ENCODE peak calls at places on chromosomes 16 and 17, in eight cellular contexts. S, R, I, E, Z, O, P and N are unnamed samples.

GRCh38 chr16:48054881-48055601 is 100.8 kb downstream of the ABCC12 start:
- DNase-seq in S (no peak), R (peak; percentile 28), I (no peak), E (no peak), Z (peak; percentile 67), O (peak; percentile 20), P (peak; percentile 16), N (no peak)

GRCh38 chr16:59126486-59126885 is 392.4 kb upstream of the GOT2 start:
- DNase-seq in S (no peak), R (no peak), I (no peak), E (no peak), Z (no peak), O (no peak), P (no peak), N (no peak)

GRCh38 chr17:70855401-70856054 is 686.2 kb downstream of the KCNJ2 start:
- DNase-seq in S (no peak), R (no peak), I (no peak), E (no peak), Z (peak; percentile 87), O (no peak), P (no peak), N (no peak)

GRCh38 chr16:83723244-83723643 is 84.5 kb upstream of the HSBP1 start:
- DNase-seq in S (no peak), R (no peak), I (no peak), E (no peak), Z (no peak), O (no peak), P (no peak), N (no peak)

GRCh38 chr17:8951210-8951609 is 14.3 kb downstream of the PIK3R5 start:
- DNase-seq in S (no peak), R (no peak), I (no peak), E (no peak), Z (no peak), O (no peak), P (no peak), N (no peak)

GRCh38 chr16:4693956-4694663 is 748 bp downstream of the NUDT16L1 start:
- DNase-seq in S (peak; percentile 81), R (peak; percentile 60), I (peak; percentile 90), E (peak; percentile 61), Z (peak; percentile 21), O (peak; percentile 65), P (peak; percentile 57), N (peak; percentile 75)

GRCh38 chr17:4696432-4696796 is 7.5 kb downstream of the PELP1 start:
- DNase-seq in S (peak; percentile 8), R (no peak), I (no peak), E (no peak), Z (no peak), O (no peak), P (no peak), N (no peak)

GRCh38 chr16:49049191-49049590 is 232.4 kb downstream of the CBLN1 start:
- DNase-seq in S (no peak), R (no peak), I (no peak), E (no peak), Z (no peak), O (no peak), P (no peak), N (no peak)

GRCh38 chr17:81392909-81393654 is 2.2 kb upstream of the BAHCC1 start:
- DNase-seq in S (no peak), R (no peak), I (no peak), E (no peak), Z (peak; percentile 26), O (no peak), P (peak; percentile 44), N (no peak)

GRCh38 chr16:14186007-14186953 is 115.2 kb downstream of the MRTFB start:
- DNase-seq in S (no peak), R (no peak), I (no peak), E (no peak), Z (peak; percentile 46), O (no peak), P (peak; percentile 24), N (no peak)

GRCh38 chr17:34894971-34895370 is 66.3 kb downstream of the CCT6B start:
- DNase-seq in S (no peak), R (no peak), I (no peak), E (no peak), Z (no peak), O (no peak), P (no peak), N (no peak)

GRCh38 chr17:34895388-34895787 is 65.9 kb downstream of the CCT6B start:
- DNase-seq in S (no peak), R (no peak), I (no peak), E (no peak), Z (no peak), O (no peak), P (no peak), N (no peak)

GRCh38 chr17:34892864-34893263 is 68.4 kb downstream of the CCT6B start:
- DNase-seq in S (no peak), R (no peak), I (no peak), E (no peak), Z (peak; percentile 9), O (no peak), P (no peak), N (no peak)
- TF ChIP-seq CTCF in S (no peak), R (no peak), I (no peak), E (peak; percentile 38), Z (peak; percentile 54), O (no peak), P (peak; percentile 5), N (no peak)

GRCh38 chr17:37047631-37048104 is 98.9 kb downstream of the AATF start:
- DNase-seq in S (peak; percentile 82), R (peak; percentile 77), I (peak; percentile 91), E (no peak), Z (peak; percentile 84), O (peak; percentile 64), P (peak; percentile 75), N (peak; percentile 26)

GRCh38 chr17:37051839-37052238 is 103.1 kb downstream of the AATF start:
- DNase-seq in S (no peak), R (peak; percentile 31), I (no peak), E (no peak), Z (no peak), O (no peak), P (no peak), N (no peak)

GRCh38 chr17:37048806-37049205 is 100.1 kb downstream of the AATF start:
- DNase-seq in S (no peak), R (no peak), I (no peak), E (no peak), Z (no peak), O (no peak), P (no peak), N (no peak)

GRCh38 chr17:37054894-37055293 is 106.1 kb downstream of the AATF start:
- DNase-seq in S (no peak), R (no peak), I (no peak), E (no peak), Z (no peak), O (no peak), P (no peak), N (no peak)

GRCh38 chr17:37050905-37051304 is 102.2 kb downstream of the AATF start:
- DNase-seq in S (no peak), R (no peak), I (no peak), E (no peak), Z (peak; percentile 6), O (no peak), P (no peak), N (no peak)
- H3K4me1 ChIP-seq in S (no peaks in the 10 kb centered on the region), R (no peaks in the 10 kb centered on the region), I (peaks cover 9% of the 10 kb centered on the region), E (no peaks in the 10 kb centered on the region), Z (no peaks in the 10 kb centered on the region), O (peaks cover 2% of the 10 kb centered on the region), P (no peaks in the 10 kb centered on the region), N (no peaks in the 10 kb centered on the region)

GRCh38 chr17:13939222-13939621 is 130.1 kb upstream of the COX10 start:
- DNase-seq in S (no peak), R (no peak), I (no peak), E (no peak), Z (peak; percentile 19), O (no peak), P (no peak), N (no peak)
- TF ChIP-seq CTCF in S (no peak), R (no peak), I (no peak), E (peak; percentile 28), Z (peak; percentile 54), O (no peak), P (no peak), N (no peak)

GRCh38 chr17:57747221-57748017 is 2.3 kb upstream of the CCDC182 start:
- DNase-seq in S (no peak), R (peak; percentile 23), I (no peak), E (no peak), Z (peak; percentile 83), O (peak; percentile 28), P (no peak), N (no peak)

GRCh38 chr17:57750930-57751329 is 5.8 kb upstream of the CCDC182 start:
- DNase-seq in S (no peak), R (no peak), I (no peak), E (no peak), Z (no peak), O (peak; percentile 38), P (no peak), N (no peak)

GRCh38 chr17:57751348-57751970 is 6.4 kb upstream of the CCDC182 start:
- DNase-seq in S (no peak), R (no peak), I (no peak), E (no peak), Z (no peak), O (peak; percentile 23), P (no peak), N (no peak)

GRCh38 chr17:57750109-57750845 is 5.2 kb upstream of the CCDC182 start:
- DNase-seq in S (no peak), R (no peak), I (no peak), E (no peak), Z (no peak), O (no peak), P (no peak), N (no peak)

DNA sequence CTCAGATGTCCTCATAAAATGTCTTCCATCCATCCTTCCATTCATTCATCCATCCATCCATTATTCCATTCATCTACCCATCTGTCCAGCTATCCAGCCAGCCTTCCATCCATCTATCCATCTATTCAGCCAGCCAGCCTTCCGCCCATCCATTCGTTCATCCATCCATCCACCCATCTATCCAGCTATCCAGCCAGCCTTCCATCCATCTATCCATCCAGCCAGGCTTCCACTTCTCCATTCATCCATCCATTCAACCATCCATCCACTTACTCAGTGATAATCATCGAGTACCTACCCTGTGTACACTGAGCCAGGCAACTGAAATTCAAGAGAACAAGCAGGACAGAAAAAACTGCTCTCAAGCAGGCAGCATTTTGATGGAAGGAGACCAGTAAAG is 4.6 kb upstream of the CCDC182 start:
- DNase-seq in S (no peak), R (no peak), I (no peak), E (no peak), Z (no peak), O (no peak), P (no peak), N (no peak)
- H3K4me1 ChIP-seq in S (no peaks in the 10 kb centered on the region), R (no peaks in the 10 kb centered on the region), I (peaks cover 35% of the 10 kb centered on the region), E (no peaks in the 10 kb centered on the region), Z (no peaks in the 10 kb centered on the region), O (no peaks in the 10 kb centered on the region), P (no peaks in the 10 kb centered on the region), N (no peaks in the 10 kb centered on the region)

DNA sequence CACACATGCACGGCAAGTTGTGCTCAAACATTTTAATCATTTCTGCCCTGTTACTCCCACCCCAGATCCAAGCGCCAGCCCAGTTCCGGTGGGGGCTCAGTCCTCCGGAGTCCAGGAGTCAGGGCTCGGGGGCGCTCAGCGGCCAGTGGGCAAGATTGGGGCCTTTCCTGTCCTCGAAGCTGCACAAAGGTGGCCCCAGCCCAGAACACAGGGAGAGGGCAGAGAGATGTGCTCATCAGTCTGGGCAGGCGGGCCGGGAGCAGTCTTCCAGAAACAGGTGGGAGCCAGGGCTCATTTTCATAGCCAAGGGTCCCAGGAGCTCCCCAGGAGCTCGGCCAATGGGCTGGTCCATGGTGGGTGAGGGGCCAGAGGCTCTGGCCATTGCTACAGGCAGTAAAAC is 4.1 kb downstream of the PRSS8 start:
- DNase-seq in S (no peak), R (no peak), I (no peak), E (peak; percentile 52), Z (no peak), O (no peak), P (no peak), N (no peak)
- TF ChIP-seq CTCF in S (no peak), R (no peak), I (no peak), E (no peak), Z (no peak), O (no peak), P (no peak), N (no peak)